ENCODE peak calls at places on chromosomes 12 and 14, in four cellular contexts. V is left ventricle myocardium inferior; M is HCT116; Y is effector memory CD4-positive, alpha-beta T cell. T is an unnamed sample. For H3K27me3 and H3K4me1, the result is how much of the 10 kb centered on the place peaks cover.

GRCh38 chr12:65765436-65765813 is 58.9 kb upstream of the HMGA2 start:
- DNase-seq in V (no peak), Y (no peak), M (peak), T (no peak)

GRCh38 chr12:58765076-58765475 is 155.2 kb downstream of the LRIG3 start:
- DNase-seq in V (no peak), Y (no peak), M (no peak), T (no peak)

GRCh38 chr12:11970155-11970520 is 100.6 kb upstream of the BCL2L14 start:
- DNase-seq in M (no peak), V (no peak), Y (no peak), T (no peak)

GRCh38 chr12:20268121-20268732 is 100.1 kb upstream of the PDE3A start:
- DNase-seq in Y (no peak), V (no peak), M (no peak), T (no peak)

GRCh38 chr14:70754989-70755388 is 54.3 kb downstream of the MAP3K9 start:
- DNase-seq in Y (no peak), V (no peak), M (peak), T (no peak)

GRCh38 chr12:131197490-131197889 is 243.8 kb downstream of the ADGRD1 start:
- DNase-seq in V (no peak), M (no peak), Y (no peak), T (no peak)

GRCh38 chr14:68361231-68361630 is 431.6 kb downstream of the ZFP36L1 start:
- DNase-seq in M (no peak), Y (no peak), V (no peak), T (no peak)

GRCh38 chr14:61928300-61928699 is 166.1 kb downstream of the SNAPC1 start:
- DNase-seq in M (no peak), V (no peak), Y (no peak), T (no peak)

GRCh38 chr12:43444940-43445564 is 107.0 kb downstream of the ADAMTS20 start:
- DNase-seq in Y (no peak), V (no peak), M (peak), T (no peak)

GRCh38 chr12:13941258-13942249 is 39.8 kb downstream of the GRIN2B start:
- DNase-seq in Y (no peak), M (peak), V (no peak), T (no peak)

GRCh38 chr12:39619316-39619659 is 315 bp downstream of the ABCD2 start:
- DNase-seq in V (no peak), Y (peak), M (no peak), T (no peak)

GRCh38 chr14:21102472-21103164 is 1.8 kb downstream of the TMEM253 start:
- DNase-seq in M (no peak), Y (no peak), V (no peak), T (no peak)
- H3K27ac ChIP-seq in M (peak), Y (no peak), V (no peak), T (no peak)

DNA sequence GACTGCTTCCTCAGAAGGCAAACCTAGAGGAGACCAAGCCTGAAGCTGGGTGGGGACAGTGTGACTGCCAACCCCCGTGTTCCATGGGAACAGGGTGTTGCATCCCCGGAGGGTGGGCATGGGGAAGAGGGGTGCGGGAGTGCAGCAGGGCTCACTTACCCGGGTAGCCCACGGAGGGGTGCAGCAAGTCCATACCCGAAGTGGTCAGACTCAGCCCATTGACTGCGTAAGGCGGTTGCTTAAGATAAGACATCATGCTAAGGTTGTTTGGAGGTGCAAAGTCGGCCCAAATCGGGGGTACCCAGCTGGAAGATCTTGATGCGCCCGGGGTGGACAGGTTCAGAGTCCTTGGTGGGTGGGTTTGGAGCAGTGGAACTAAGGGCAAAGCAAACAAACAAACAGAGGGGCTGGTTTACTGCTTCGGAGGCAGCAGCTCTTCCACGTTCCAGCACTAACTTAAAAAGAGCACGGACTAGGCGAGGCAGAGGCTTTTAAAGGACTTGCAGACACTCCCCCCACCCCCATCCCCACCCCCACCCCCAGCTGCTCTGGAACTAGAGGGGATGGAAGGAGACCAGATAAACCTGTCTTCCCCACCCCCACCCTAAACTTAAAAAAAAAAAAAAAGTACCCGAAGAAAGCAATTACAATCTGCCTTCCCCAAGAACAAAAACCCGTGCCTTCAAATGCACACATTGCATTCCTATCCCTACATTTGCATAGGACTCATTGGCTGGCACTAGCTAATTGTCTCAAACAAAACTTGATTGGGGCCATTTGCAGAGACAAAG is 4.9 kb downstream of the OTX2 start:
- DNase-seq in M (no peak), Y (no peak), V (no peak), T (no peak)
- H3K27me3 ChIP-seq in M (half or more), Y (under half), V (half or more), T (under half)

GRCh38 chr12:47286676-47287075 is 206.9 kb upstream of the AMIGO2 start:
- DNase-seq in M (no peak), Y (no peak), V (no peak), T (no peak)
- H3K4me1 ChIP-seq in M (under half), Y (under half), V (under half), T (under half)

DNA sequence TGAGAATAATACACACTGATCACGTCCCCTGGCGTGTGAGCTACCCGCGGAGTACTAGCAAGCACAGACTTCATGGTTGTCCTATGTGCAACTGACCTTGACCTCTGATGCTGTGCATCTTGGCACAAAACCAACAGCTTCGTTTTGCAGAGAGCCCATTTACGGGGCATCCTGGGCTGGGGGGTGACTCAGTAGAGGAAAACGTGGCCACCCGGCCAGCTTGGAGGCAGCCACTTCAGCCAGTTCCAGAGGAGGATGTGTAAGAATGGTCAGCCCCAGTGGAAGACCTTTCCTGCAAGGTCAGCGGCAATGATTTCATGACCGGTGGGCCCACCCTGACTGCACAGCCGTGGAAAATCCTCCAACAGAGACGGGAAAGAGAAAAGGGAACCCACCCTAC is 120.5 kb upstream of the RFLNA start:
- DNase-seq in V (no peak), M (no peak), Y (no peak), T (no peak)
- H3K27ac ChIP-seq in V (no peak), M (no peak), Y (no peak), T (no peak)

GRCh38 chr14:100858838-100859220 is 32.9 kb downstream of the MEG3 start:
- DNase-seq in Y (no peak), M (no peak), V (no peak), T (no peak)
- H3K27me3 ChIP-seq in Y (under half), M (under half), V (half or more), T (under half)

GRCh38 chr14:91119556-91120311 is 5.9 kb downstream of the DGLUCY start:
- DNase-seq in V (no peak), M (peak), Y (no peak), T (no peak)
- H3K4me1 ChIP-seq in V (half or more), M (half or more), Y (under half), T (under half)

DNA sequence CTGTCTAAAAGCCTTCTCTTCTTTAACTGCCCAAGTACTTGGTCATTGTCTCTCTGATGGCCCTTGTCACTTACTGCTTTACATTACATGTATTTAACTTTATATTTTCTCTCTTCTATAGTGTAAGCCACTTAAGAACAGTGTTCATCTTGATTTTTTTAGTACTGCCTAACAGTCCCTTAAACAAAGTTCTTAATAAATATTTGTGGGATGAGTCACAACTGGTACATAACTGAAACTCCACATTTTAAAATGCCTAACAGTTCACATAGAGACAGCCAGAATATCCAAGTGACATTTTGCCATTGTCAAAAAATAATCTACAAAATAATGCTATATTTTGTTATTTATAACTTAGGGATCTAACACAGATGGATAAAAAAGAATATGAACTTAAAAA is 146.6 kb downstream of the STXBP6 start:
- DNase-seq in Y (no peak), M (no peak), V (no peak), T (no peak)
- H3K27ac ChIP-seq in Y (no peak), M (no peak), V (no peak), T (no peak)